ENCODE peak calls at places on chromosomes 13 and 19, in eight cellular contexts. C, G, W, H, M, U, R and Y are unnamed samples.

GRCh38 chr19:36460046-36460445 is 29.3 kb downstream of the ZNF566 start:
- DNase-seq in U (no peak), M (no peak), W (no peak), R (no peak), H (no peak), G (no peak), C (no peak), Y (no peak)

GRCh38 chr19:10565028-10565566 is 713 bp downstream of the KRI1 start:
- DNase-seq in M (no peak), U (no peak), G (peak; percentile 60), R (peak; percentile 57), H (peak; percentile 55), W (peak; percentile 76), C (peak; percentile 35), Y (peak; percentile 84)

GRCh38 chr19:1481893-1482360 is 2.9 kb upstream of the C19orf25 start:
- DNase-seq in C (no peak), M (no peak), G (no peak), R (no peak), W (no peak), H (no peak), U (no peak), Y (no peak)

GRCh38 chr19:10408511-10409291 is 5.4 kb upstream of the CDC37 start:
- DNase-seq in H (no peak), W (peak; percentile 78), U (no peak), C (no peak), G (no peak), M (peak; percentile 64), R (no peak), Y (peak; percentile 2)

GRCh38 chr13:31629085-31629785 is 110.1 kb upstream of the RXFP2 start:
- DNase-seq in R (no peak), W (no peak), H (no peak), U (no peak), M (no peak), G (no peak), C (peak; percentile 6), Y (no peak)

GRCh38 chr13:29594310-29594709 is 1.2 kb downstream of the SLC7A1 start:
- DNase-seq in W (peak; percentile 67), R (peak; percentile 23), G (peak; percentile 33), M (peak; percentile 7), H (peak; percentile 34), U (no peak), C (peak; percentile 68), Y (peak; percentile 25)

GRCh38 chr13:101157261-101157660 is 259.0 kb downstream of the NALCN start:
- DNase-seq in W (no peak), R (no peak), M (no peak), C (no peak), H (no peak), G (no peak), U (no peak), Y (no peak)

GRCh38 chr19:30087381-30088138 is 145.5 kb downstream of the URI1 start:
- DNase-seq in G (no peak), H (no peak), C (no peak), U (no peak), M (no peak), R (no peak), W (no peak), Y (no peak)

GRCh38 chr19:54432144-54432738 is 16.8 kb upstream of the LENG8 start:
- DNase-seq in R (no peak), U (no peak), H (no peak), G (no peak), M (no peak), C (peak; percentile 98), W (no peak), Y (no peak)

GRCh38 chr19:32652893-32653625 is 21.9 kb downstream of the ANKRD27 start:
- DNase-seq in W (no peak), G (no peak), R (peak; percentile 19), U (peak; percentile 93), M (no peak), H (no peak), C (no peak), Y (no peak)

GRCh38 chr19:29581398-29581797 is 24.7 kb upstream of the POP4 start:
- DNase-seq in G (no peak), U (no peak), W (no peak), M (no peak), H (no peak), C (no peak), R (no peak), Y (no peak)

GRCh38 chr19:55257461-55258411 is 1.1 kb downstream of the PPP6R1 start:
- DNase-seq in M (no peak), H (no peak), U (no peak), R (no peak), W (peak; percentile 45), G (peak; percentile 25), C (peak; percentile 71), Y (peak; percentile 70)

GRCh38 chr19:3401004-3401768 is 34.8 kb downstream of the NFIC start:
- DNase-seq in R (no peak), W (no peak), U (peak; percentile 85), C (no peak), M (no peak), H (no peak), G (no peak), Y (no peak)

GRCh38 chr19:47700934-47701716 is 12.1 kb upstream of the EHD2 start:
- DNase-seq in H (no peak), C (no peak), G (no peak), W (no peak), M (no peak), U (no peak), R (no peak), Y (no peak)

GRCh38 chr13:98147521-98147920 is 4.6 kb downstream of the FARP1 start:
- DNase-seq in C (no peak), U (no peak), R (no peak), G (no peak), H (no peak), M (no peak), W (no peak), Y (no peak)

GRCh38 chr19:30078381-30078910 is 136.4 kb downstream of the URI1 start:
- DNase-seq in M (no peak), C (no peak), R (no peak), H (no peak), W (no peak), U (peak; percentile 22), G (no peak), Y (no peak)